ENCODE peak calls at places on chromosomes 16 and 17, in ten cellular contexts. G is HCT116, W is stomach, J is thoracic aorta, Q is left ventricle myocardium inferior, Z is endodermal cell, Y is A549, B is H9, S is hepatocyte, H is heart right ventricle. X is an unnamed sample.

GRCh38 chr16:84254080-84254479 is 14.3 kb upstream of the KCNG4 start:
- DNase-seq in Y (no peak), Q (no peak), W (no peak), G (no peak), B (no peak), Z (no peak), S (no peak), J (no peak), H (no peak), X (no peak)

GRCh38 chr16:52191533-52192134 is 355.3 kb downstream of the TOX3 start:
- DNase-seq in H (peak; percentile 51), B (peak; percentile 71), J (no peak), S (peak; percentile 81), W (peak; percentile 78), G (peak; percentile 29), Q (peak; percentile 23), Y (peak; percentile 70), Z (peak; percentile 87), X (no peak)

GRCh38 chr17:4566785-4567184 is 6.4 kb upstream of the GGT6 start:
- DNase-seq in Z (peak; percentile 96), Q (no peak), Y (peak; percentile 70), B (peak; percentile 92), G (peak; percentile 66), S (peak; percentile 84), W (peak; percentile 63), J (no peak), H (peak; percentile 74), X (no peak)

GRCh38 chr17:31623990-31624389 is 232.5 kb downstream of the RAB11FIP4 start:
- DNase-seq in Z (no peak), J (no peak), S (no peak), Q (no peak), Y (no peak), W (no peak), B (no peak), G (no peak), H (no peak), X (no peak)

GRCh38 chr16:58507195-58507962 is 7.4 kb downstream of the NDRG4 start:
- DNase-seq in Q (no peak), G (no peak), B (peak; percentile 31), W (peak; percentile 24), S (no peak), J (no peak), Z (peak; percentile 66), H (no peak), Y (no peak), X (no peak)

GRCh38 chr17:37708008-37708615 is 36.7 kb downstream of the HNF1B start:
- DNase-seq in Z (no peak), B (no peak), Q (no peak), G (no peak), H (no peak), W (peak; percentile 79), J (no peak), Y (peak; percentile 41), S (peak; percentile 81), X (no peak)

GRCh38 chr17:29162082-29162908 is 17.9 kb downstream of the MYO18A start:
- DNase-seq in Z (peak; percentile 31), J (no peak), W (no peak), B (no peak), H (no peak), Q (no peak), S (no peak), G (no peak), Y (no peak), X (no peak)

GRCh38 chr16:57577691-57578224 is 35.3 kb downstream of the ADGRG5 start:
- DNase-seq in J (no peak), Z (no peak), W (no peak), Y (no peak), B (peak; percentile 19), H (no peak), G (no peak), Q (no peak), S (no peak), X (peak; percentile 37)

GRCh38 chr16:85611455-85612190 is 1.5 kb upstream of the GSE1 start:
- DNase-seq in W (peak; percentile 91), G (peak; percentile 54), S (peak; percentile 92), B (peak; percentile 70), Z (peak; percentile 89), Q (peak; percentile 87), Y (peak; percentile 89), H (peak; percentile 82), J (peak; percentile 28), X (peak; percentile 89)

GRCh38 chr16:24984101-24984500 is 31.1 kb downstream of the ARHGAP17 start:
- DNase-seq in Q (no peak), S (no peak), J (no peak), Z (no peak), G (no peak), Y (no peak), H (no peak), B (no peak), W (no peak), X (no peak)

GRCh38 chr16:57284206-57284951 is at the start of gene PLLP:
- DNase-seq in B (peak; percentile 58), Q (no peak), Z (peak; percentile 85), J (no peak), H (no peak), W (peak; percentile 74), G (no peak), S (peak; percentile 80), Y (peak; percentile 53), X (no peak)

GRCh38 chr17:75308732-75309629 is 19.7 kb upstream of the SLC25A19 start:
- DNase-seq in J (no peak), Z (no peak), Q (peak; percentile 15), W (peak; percentile 67), H (no peak), Y (no peak), G (no peak), B (no peak), S (peak; percentile 73), X (no peak)

GRCh38 chr16:69593756-69594155 is 28.0 kb downstream of the NFAT5 start:
- DNase-seq in Z (no peak), Q (no peak), B (no peak), G (no peak), Y (no peak), J (no peak), H (no peak), W (no peak), S (no peak), X (no peak)
- H3K27ac ChIP-seq in Z (no peak overlapping the region), Q (no peak overlapping the region), B (no peak overlapping the region), G (no peak overlapping the region), Y (peak overlapping the region; percentile 2), J (no peak overlapping the region), H (no peak overlapping the region), W (no peak overlapping the region), S (no peak overlapping the region), X (no peak overlapping the region)

GRCh38 chr17:57569860-57570259 is 175.2 kb downstream of the CCDC182 start:
- DNase-seq in S (no peak), B (no peak), Z (no peak), Q (no peak), W (no peak), J (no peak), H (no peak), Y (no peak), G (no peak), X (no peak)

GRCh38 chr17:57572600-57572999 is 172.5 kb downstream of the CCDC182 start:
- DNase-seq in B (no peak), Y (no peak), Q (no peak), W (no peak), S (no peak), Z (no peak), H (no peak), J (no peak), G (no peak), X (no peak)

GRCh38 chr17:57570740-57571344 is 174.3 kb downstream of the CCDC182 start:
- DNase-seq in S (no peak), W (no peak), J (no peak), G (no peak), H (no peak), Z (peak; percentile 74), Y (no peak), Q (no peak), B (no peak), X (no peak)

GRCh38 chr17:57574040-57574513 is 171.0 kb downstream of the CCDC182 start:
- DNase-seq in S (peak; percentile 62), Q (peak; percentile 54), Z (no peak), Y (no peak), G (no peak), W (no peak), H (peak; percentile 67), J (no peak), B (no peak), X (no peak)

GRCh38 chr17:57572062-57572461 is 173.0 kb downstream of the CCDC182 start:
- DNase-seq in Z (no peak), Y (no peak), S (no peak), W (no peak), J (no peak), H (no peak), G (no peak), Q (no peak), B (no peak), X (no peak)
- TF ChIP-seq CTCF in Z (no peak), Y (no peak), S (no peak), W (no peak), J (no peak), H (no peak), G (no peak), Q (no peak), B (no peak), X (no peak)

GRCh38 chr16:35687071-35687470 is 2227.7 kb downstream of the TP53TG3F start:
- DNase-seq in J (no peak), G (no peak), H (no peak), S (no peak), Z (no peak), B (no peak), Q (no peak), W (no peak), Y (no peak), X (no peak)
- H3K9me3 ChIP-seq in J (no peaks in the 10 kb centered on the region), G (no peaks in the 10 kb centered on the region), H (no peaks in the 10 kb centered on the region), S (no peaks in the 10 kb centered on the region), Z (peaks cover 90% of the 10 kb centered on the region), B (peaks cover 90% of the 10 kb centered on the region), Q (peaks cover 37% of the 10 kb centered on the region), W (peaks cover 83% of the 10 kb centered on the region), Y (no peaks in the 10 kb centered on the region), X (peaks cover 6% of the 10 kb centered on the region)

GRCh38 chr16:12425134-12425941 is 378.3 kb downstream of the CPPED1 start:
- DNase-seq in B (no peak), G (no peak), Q (no peak), J (no peak), S (peak; percentile 53), Z (no peak), Y (peak; percentile 69), W (no peak), H (no peak), X (no peak)
- H3K27ac ChIP-seq in B (no peak overlapping the region), G (no peak overlapping the region), Q (no peak overlapping the region), J (no peak overlapping the region), S (no peak overlapping the region), Z (no peak overlapping the region), Y (peak overlapping the region; percentile 43), W (no peak overlapping the region), H (no peak overlapping the region), X (no peak overlapping the region)

GRCh38 chr16:11255737-11256656 is at the start of gene SOCS1:
- DNase-seq in H (peak; percentile 84), Z (peak; percentile 96), J (no peak), S (peak; percentile 95), Y (peak; percentile 81), W (peak; percentile 89), B (peak; percentile 86), Q (peak; percentile 87), G (peak; percentile 47), X (no peak)
- TF ChIP-seq CTCF in H (peak; percentile 86), Z (peak; percentile 99), J (peak; percentile 92), S (peak; percentile 74), Y (peak; percentile 94), W (peak; percentile 96), B (peak; percentile 96), Q (peak; percentile 94), G (peak; percentile 75), X (peak; percentile 96)

GRCh38 chr16:11142261-11142630 is 113.8 kb downstream of the SOCS1 start:
- DNase-seq in Y (no peak), G (no peak), J (no peak), Q (peak; percentile 40), W (no peak), S (no peak), Z (no peak), B (no peak), H (no peak), X (no peak)
- H3K9me3 ChIP-seq in Y (no peaks in the 10 kb centered on the region), G (no peaks in the 10 kb centered on the region), J (no peaks in the 10 kb centered on the region), Q (no peaks in the 10 kb centered on the region), W (no peaks in the 10 kb centered on the region), S (no peaks in the 10 kb centered on the region), Z (no peaks in the 10 kb centered on the region), B (no peaks in the 10 kb centered on the region), H (no peaks in the 10 kb centered on the region), X (no peaks in the 10 kb centered on the region)